ENCODE peak calls at places on chromosomes 2 and 18, in four cellular contexts. U is lower lobe of right lung, K is suprapubic skin, Y is WTC11. D is an unnamed sample.

GRCh38 chr2:105872142-105872728 is 127.5 kb downstream of the NCK2 start:
- DNase-seq in U (no peak), K (no peak), Y (no peak), D (no peak)

GRCh38 chr2:181573140-181573736 is 83.7 kb downstream of the CERKL start:
- DNase-seq in U (no peak), K (no peak), Y (no peak), D (peak)

GRCh38 chr2:128710770-128711169 is 392.1 kb upstream of the HS6ST1 start:
- DNase-seq in U (no peak), K (no peak), Y (no peak), D (no peak)

GRCh38 chr18:40159141-40160017 is 1795.7 kb upstream of the PIK3C3 start:
- DNase-seq in U (no peak), K (no peak), Y (no peak), D (peak)

GRCh38 chr2:112257575-112257974 is 2.7 kb upstream of the ZC3H8 start:
- DNase-seq in U (no peak), K (no peak), Y (no peak), D (peak)

GRCh38 chr18:63962137-63962536 is 7.7 kb upstream of the SERPINB8 start:
- DNase-seq in U (no peak), K (no peak), Y (no peak), D (no peak)

GRCh38 chr2:228927028-228928010 is 343.8 kb downstream of the PID1 start:
- DNase-seq in U (no peak), K (no peak), Y (no peak), D (peak)

GRCh38 chr2:101546376-101547058 is 71.6 kb upstream of the RFX8 start:
- DNase-seq in U (no peak), K (no peak), Y (no peak), D (peak)

GRCh38 chr2:179932786-179933185 is 71.4 kb upstream of the ZNF385B start:
- DNase-seq in U (peak), K (no peak), Y (no peak), D (peak)

GRCh38 chr2:5539281-5540211 is 152.6 kb upstream of the SOX11 start:
- DNase-seq in U (no peak), K (no peak), Y (no peak), D (no peak)

GRCh38 chr2:227460079-227460485 is 11.9 kb upstream of the AGFG1 start:
- DNase-seq in U (no peak), K (no peak), Y (no peak), D (peak)

GRCh38 chr2:201219328-201220096 is 36.6 kb downstream of the CASP10 start:
- DNase-seq in U (no peak), K (no peak), Y (no peak), D (no peak)

GRCh38 chr2:100938031-100939026 is 63.8 kb upstream of the RPL31 start:
- DNase-seq in U (no peak), K (no peak), Y (no peak), D (no peak)

GRCh38 chr2:226123307-226123706 is 676.3 kb downstream of the IRS1 start:
- DNase-seq in U (no peak), K (no peak), Y (no peak), D (peak)

GRCh38 chr2:224650815-224651439 is 65.2 kb downstream of the CCDC195 start:
- DNase-seq in U (no peak), K (no peak), Y (no peak), D (peak)

GRCh38 chr2:111704246-111704645 is 179.7 kb downstream of the ANAPC1 start:
- DNase-seq in U (no peak), K (peak), Y (no peak), D (peak)

DNA sequence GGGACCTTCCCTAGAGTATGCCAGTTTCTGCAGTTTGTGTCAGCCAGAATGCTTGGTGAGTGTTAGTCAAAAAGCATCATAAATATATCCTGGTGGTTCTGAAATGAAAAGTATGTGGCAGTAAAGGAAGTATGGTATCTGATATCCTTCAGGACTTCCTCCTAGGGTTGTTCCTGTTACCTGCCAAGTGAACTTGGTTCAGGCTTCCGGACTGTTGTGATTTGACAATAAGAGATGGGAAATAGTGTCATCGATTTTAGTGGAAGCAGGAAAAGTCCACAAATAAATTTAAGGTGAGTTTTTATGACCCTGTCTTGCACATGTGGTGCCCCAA is 2.0 kb downstream of the TANC1 start:
- DNase-seq in U (no peak), K (no peak), Y (no peak), D (no peak)
- TF ChIP-seq CTCF in U (no peak), K (no peak), Y (no peak), D (no peak)

GRCh38 chr2:12325806-12326205 is 390.9 kb upstream of the TRIB2 start:
- DNase-seq in U (no peak), K (no peak), Y (no peak), D (no peak)

GRCh38 chr2:12330916-12331315 is 385.8 kb upstream of the TRIB2 start:
- DNase-seq in U (no peak), K (no peak), Y (no peak), D (peak)

GRCh38 chr2:12331698-12332097 is 385.0 kb upstream of the TRIB2 start:
- DNase-seq in U (no peak), K (no peak), Y (no peak), D (no peak)

GRCh38 chr2:12321886-12322285 is 394.9 kb upstream of the TRIB2 start:
- DNase-seq in U (no peak), K (no peak), Y (no peak), D (peak)

DNA sequence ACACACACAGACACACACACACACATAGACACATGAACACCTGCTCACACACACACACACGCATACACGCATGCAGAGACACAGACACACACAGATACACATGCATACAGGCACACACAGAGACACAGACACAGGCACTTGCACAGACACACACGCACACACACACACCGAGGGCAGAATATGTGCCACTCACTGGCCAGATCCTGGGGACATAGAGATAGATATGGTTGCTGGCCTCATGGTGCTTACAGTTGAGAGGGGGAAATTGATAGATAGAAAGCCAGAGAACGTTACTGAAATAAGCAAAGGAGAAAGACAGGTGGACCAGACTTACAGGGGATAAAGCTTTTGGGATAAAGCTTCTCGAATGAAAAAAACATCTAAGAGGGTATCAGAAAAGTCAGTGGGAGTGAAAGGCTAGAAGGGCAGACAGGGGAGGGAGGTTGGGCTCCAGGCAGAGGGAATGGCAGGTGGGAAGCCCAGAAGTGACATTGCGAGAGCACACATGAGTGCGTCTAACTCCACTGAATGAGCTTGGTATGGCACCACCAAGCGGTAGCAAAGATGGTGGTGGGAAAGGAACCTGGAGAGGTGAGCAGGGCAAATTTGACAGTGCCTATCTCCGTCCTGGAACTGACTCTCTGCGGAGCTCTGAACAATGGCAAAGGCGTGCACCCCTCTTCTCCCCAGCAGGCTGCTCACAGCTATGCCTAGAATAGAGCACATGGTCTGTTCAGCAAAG is 390.1 kb upstream of the TRIB2 start:
- DNase-seq in U (no peak), K (no peak), Y (peak), D (no peak)
- TF ChIP-seq CTCF in U (no peak), K (no peak), Y (no peak), D (no peak)

DNA sequence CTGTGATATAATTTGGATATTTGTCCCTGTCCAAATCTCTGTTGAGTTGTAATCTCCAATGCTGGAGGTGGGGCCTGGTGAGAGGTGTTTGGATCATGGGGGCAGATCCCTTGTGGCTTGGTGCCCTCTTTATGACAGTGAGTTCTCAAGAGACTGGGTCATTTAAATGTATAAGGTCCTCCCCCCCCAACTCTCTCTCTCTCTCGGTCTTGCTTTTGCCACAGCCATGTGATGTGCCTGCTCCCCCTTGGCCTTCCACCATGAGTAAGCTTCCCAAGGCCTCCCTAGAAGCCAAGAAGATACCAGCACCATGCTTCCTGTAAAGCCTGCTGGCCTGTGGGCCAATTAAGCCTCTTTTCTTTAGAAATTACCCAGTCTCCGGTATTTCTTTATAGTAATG is 58.6 kb downstream of the FN1 start:
- DNase-seq in U (no peak), K (no peak), Y (no peak), D (peak)
- TF ChIP-seq CTCF in U (no peak), K (no peak), Y (no peak), D (no peak)

GRCh38 chr2:6922201-6922656 is 5.0 kb downstream of the RNF144A start:
- DNase-seq in U (no peak), K (no peak), Y (no peak), D (peak)
- TF ChIP-seq CTCF in U (peak), K (no peak), Y (no peak), D (peak)

DNA sequence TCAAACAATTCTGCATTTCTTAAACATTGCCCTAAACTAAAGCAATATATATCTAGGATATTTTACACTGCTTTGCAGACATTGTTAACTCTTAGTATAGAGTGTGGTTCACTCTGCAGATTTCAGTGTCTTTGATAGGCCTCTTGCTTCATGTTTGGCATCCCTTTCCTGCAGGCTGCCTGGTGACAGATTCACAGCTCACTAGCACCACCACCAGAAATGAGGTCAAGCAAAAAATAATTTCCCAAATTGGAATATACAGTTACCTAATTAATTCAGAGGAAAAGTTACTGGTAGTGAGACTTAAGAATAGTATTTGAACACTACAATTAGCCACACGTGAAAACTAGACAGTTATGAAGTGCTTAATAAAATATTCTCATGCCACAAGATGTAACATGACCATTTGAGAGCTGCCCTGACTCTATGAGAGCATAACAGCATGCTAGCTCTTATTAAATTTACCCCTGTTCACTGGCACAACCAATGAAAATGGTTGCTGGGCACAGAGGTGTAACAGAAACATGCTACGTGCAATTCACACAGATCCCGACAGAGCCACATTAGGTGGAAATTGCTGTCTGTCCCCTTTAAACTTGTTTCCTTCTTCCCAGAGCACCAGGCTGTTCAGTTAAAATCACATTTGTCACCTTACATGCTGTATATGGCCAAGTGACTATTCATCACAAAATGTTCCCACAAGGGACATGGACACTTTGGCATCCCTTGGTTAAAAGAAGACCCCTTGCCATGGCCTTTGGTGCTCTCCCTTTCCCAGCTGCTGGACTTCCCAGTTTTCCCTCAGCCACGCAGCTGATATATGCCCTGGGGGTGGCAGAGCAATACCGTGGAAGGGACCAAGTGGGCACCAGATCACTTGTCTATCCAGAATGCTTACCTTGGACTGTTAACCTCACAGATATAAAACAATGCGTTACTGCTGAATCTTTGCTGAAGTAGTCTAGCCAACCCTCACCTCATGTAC is 35.7 kb downstream of the PAIP2B start:
- DNase-seq in U (no peak), K (no peak), Y (no peak), D (peak)
- TF ChIP-seq CTCF in U (peak), K (peak), Y (no peak), D (peak)

DNA sequence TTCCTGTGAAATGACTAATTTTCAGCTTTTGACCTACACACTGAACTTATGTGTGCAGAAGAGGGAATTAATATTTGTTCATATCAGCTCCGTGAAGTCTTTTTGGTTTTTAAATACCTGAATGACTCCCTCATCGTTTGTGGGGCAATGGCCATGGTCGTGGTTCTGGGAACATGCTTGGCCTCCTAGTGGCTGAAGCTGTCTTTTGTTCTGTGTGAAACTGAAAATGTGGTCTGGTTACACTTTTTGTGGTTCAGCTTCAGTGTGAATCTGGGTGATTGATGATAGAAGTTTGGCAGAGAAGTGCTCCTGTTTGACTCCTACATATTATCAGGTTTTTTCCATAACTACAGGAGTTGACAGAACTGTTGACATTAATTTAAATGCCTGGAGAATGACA is 408.2 kb downstream of the THSD7B start:
- DNase-seq in U (no peak), K (no peak), Y (no peak), D (peak)
- TF ChIP-seq CTCF in U (no peak), K (no peak), Y (no peak), D (peak)

GRCh38 chr2:3630631-3631030 is 27.4 kb upstream of the ALLC start:
- DNase-seq in U (no peak), K (no peak), Y (no peak), D (no peak)

GRCh38 chr2:3626817-3627499 is 31.0 kb upstream of the ALLC start:
- DNase-seq in U (no peak), K (no peak), Y (no peak), D (no peak)

GRCh38 chr2:3628241-3628679 is 29.7 kb upstream of the ALLC start:
- DNase-seq in U (no peak), K (no peak), Y (no peak), D (no peak)

GRCh38 chr2:3627500-3628100 is 30.4 kb upstream of the ALLC start:
- DNase-seq in U (no peak), K (no peak), Y (no peak), D (no peak)

GRCh38 chr2:3628800-3629199 is 29.2 kb upstream of the ALLC start:
- DNase-seq in U (no peak), K (no peak), Y (peak), D (no peak)
- TF ChIP-seq CTCF in U (no peak), K (no peak), Y (no peak), D (no peak)

DNA sequence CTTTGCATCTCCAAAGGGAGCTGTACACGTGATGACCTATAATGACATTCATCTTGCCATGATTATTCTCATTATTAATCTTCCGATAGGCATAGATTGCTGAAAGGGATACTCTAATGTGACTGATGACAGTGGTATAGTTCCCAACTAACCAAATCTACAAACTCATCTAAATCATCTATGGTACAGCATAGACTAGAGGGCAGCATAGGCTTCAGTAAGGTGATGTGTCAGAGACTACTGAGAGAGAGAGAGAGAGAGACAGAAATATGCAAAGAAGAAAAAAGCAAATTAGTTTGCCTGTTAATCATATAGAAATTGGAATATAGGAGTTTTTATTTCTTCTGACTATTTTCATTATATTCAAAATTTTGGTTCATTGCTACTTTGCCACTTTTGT is 89.3 kb downstream of the CSRNP3 start:
- DNase-seq in U (no peak), K (no peak), Y (no peak), D (peak)
- TF ChIP-seq CTCF in U (no peak), K (no peak), Y (no peak), D (no peak)

D was measured in fibroblast of mammary gland.